ENCODE peak calls at places on chromosomes 3 and 15, in six cellular contexts. N, C, Q, R, E and I are unnamed samples.

GRCh38 chr3:25843332-25843731 is 53.4 kb downstream of the OXSM start:
- DNase-seq in N (no peak), C (no peak), Q (no peak), R (no peak), E (no peak), I (no peak)

GRCh38 chr3:120506828-120507774 is 56.3 kb upstream of the FSTL1 start:
- DNase-seq in N (no peak), C (no peak), Q (no peak), R (no peak), E (no peak), I (no peak)

GRCh38 chr15:93831641-93832040 is 399.7 kb upstream of the MCTP2 start:
- DNase-seq in N (no peak), C (no peak), Q (no peak), R (no peak), E (no peak), I (no peak)

GRCh38 chr15:99343836-99344551 is 92.7 kb downstream of the LRRC28 start:
- DNase-seq in N (peak; percentile 9), C (no peak), Q (peak; percentile 51), R (peak; percentile 21), E (no peak), I (peak; percentile 48)

GRCh38 chr3:171876651-171877272 is 33.6 kb downstream of the TMEM212 start:
- DNase-seq in N (no peak), C (no peak), Q (no peak), R (no peak), E (no peak), I (no peak)

GRCh38 chr15:78906310-78906608 is 33.6 kb downstream of the MORF4L1 start:
- DNase-seq in N (no peak), C (no peak), Q (no peak), R (no peak), E (peak; percentile 69), I (no peak)

GRCh38 chr15:77033417-77033728 is 37.5 kb downstream of the TSPAN3 start:
- DNase-seq in N (peak; percentile 3), C (no peak), Q (no peak), R (no peak), E (peak; percentile 23), I (peak; percentile 43)

GRCh38 chr15:99121207-99121606 is 16.3 kb downstream of the SYNM start:
- DNase-seq in N (no peak), C (no peak), Q (peak; percentile 44), R (no peak), E (no peak), I (peak; percentile 22)

GRCh38 chr15:31080618-31081017 is 20.9 kb downstream of the TRPM1 start:
- DNase-seq in N (no peak), C (no peak), Q (peak; percentile 76), R (peak; percentile 41), E (peak; percentile 81), I (peak; percentile 75)

GRCh38 chr15:40985541-40986330 is 32.5 kb downstream of the CHAC1 start:
- DNase-seq in N (no peak), C (no peak), Q (no peak), R (no peak), E (no peak), I (peak; percentile 78)

GRCh38 chr15:40982855-40983254 is 29.6 kb downstream of the CHAC1 start:
- DNase-seq in N (no peak), C (no peak), Q (no peak), R (no peak), E (no peak), I (peak; percentile 88)

GRCh38 chr15:40986820-40987219 is 33.5 kb downstream of the CHAC1 start:
- DNase-seq in N (no peak), C (no peak), Q (no peak), R (no peak), E (no peak), I (no peak)

GRCh38 chr15:40984963-40985362 is 31.7 kb downstream of the CHAC1 start:
- DNase-seq in N (no peak), C (no peak), Q (no peak), R (no peak), E (no peak), I (no peak)

DNA sequence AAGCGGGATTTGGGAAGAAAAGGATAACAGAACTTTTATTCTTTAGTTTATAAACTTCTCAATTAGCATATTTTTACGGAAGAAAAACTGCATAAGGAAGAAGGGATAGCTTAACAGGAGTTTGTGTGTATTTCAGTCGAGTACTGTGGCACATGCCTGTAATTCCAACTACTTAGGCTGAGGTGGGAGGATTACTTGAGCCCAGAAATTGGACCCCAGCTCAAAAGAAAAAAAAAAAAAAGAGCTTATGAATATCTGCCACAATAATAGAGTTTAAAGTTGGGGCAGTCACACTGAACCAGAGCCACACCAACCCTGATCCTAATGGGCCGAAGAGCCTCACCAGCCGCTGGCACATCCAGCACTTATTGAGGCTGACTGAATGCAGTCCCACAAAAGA is 31.1 kb downstream of the CHAC1 start:
- DNase-seq in N (no peak), C (no peak), Q (no peak), R (no peak), E (no peak), I (no peak)
- H3K36me3 ChIP-seq in N (peaks cover 85% of the 10 kb centered on the region), C (peaks cover 98% of the 10 kb centered on the region), Q (peaks cover 95% of the 10 kb centered on the region), R (peaks cover 62% of the 10 kb centered on the region), E (peaks cover 100% of the 10 kb centered on the region), I (peaks cover 10% of the 10 kb centered on the region)

GRCh38 chr3:157103280-157103679 is 56.7 kb downstream of the CCNL1 start:
- DNase-seq in N (no peak), C (no peak), Q (no peak), R (no peak), E (no peak), I (no peak)

GRCh38 chr3:157102098-157102497 is 57.8 kb downstream of the CCNL1 start:
- DNase-seq in N (no peak), C (no peak), Q (no peak), R (no peak), E (no peak), I (no peak)

GRCh38 chr3:157104928-157105652 is 54.9 kb downstream of the CCNL1 start:
- DNase-seq in N (no peak), C (no peak), Q (no peak), R (no peak), E (no peak), I (no peak)

GRCh38 chr3:157104521-157104920 is 55.4 kb downstream of the CCNL1 start:
- DNase-seq in N (no peak), C (no peak), Q (no peak), R (no peak), E (no peak), I (no peak)

GRCh38 chr3:157103860-157104259 is 56.1 kb downstream of the CCNL1 start:
- DNase-seq in N (no peak), C (no peak), Q (no peak), R (no peak), E (no peak), I (no peak)
- H3K4me1 ChIP-seq in N (peaks cover 11% of the 10 kb centered on the region), C (peaks cover 5% of the 10 kb centered on the region), Q (peaks cover 20% of the 10 kb centered on the region), R (peaks cover 4% of the 10 kb centered on the region), E (no peaks in the 10 kb centered on the region), I (no peaks in the 10 kb centered on the region)

GRCh38 chr3:27717200-27717852 is 4.8 kb downstream of the EOMES start:
- DNase-seq in N (no peak), C (no peak), Q (no peak), R (no peak), E (no peak), I (no peak)

GRCh38 chr3:27720029-27720518 is 2.0 kb downstream of the EOMES start:
- DNase-seq in N (no peak), C (no peak), Q (no peak), R (no peak), E (no peak), I (no peak)

GRCh38 chr3:27718459-27718858 is 3.7 kb downstream of the EOMES start:
- DNase-seq in N (no peak), C (no peak), Q (no peak), R (no peak), E (no peak), I (no peak)

GRCh38 chr3:27720899-27721716 is 1.0 kb downstream of the EOMES start:
- DNase-seq in N (no peak), C (no peak), Q (no peak), R (no peak), E (no peak), I (no peak)

GRCh38 chr3:27719306-27720003 is 2.7 kb downstream of the EOMES start:
- DNase-seq in N (no peak), C (no peak), Q (no peak), R (no peak), E (no peak), I (no peak)
- H3K9me3 ChIP-seq in N (no peaks in the 10 kb centered on the region), C (no peaks in the 10 kb centered on the region), Q (no peaks in the 10 kb centered on the region), R (no peaks in the 10 kb centered on the region), E (no peaks in the 10 kb centered on the region), I (no peaks in the 10 kb centered on the region)

DNA sequence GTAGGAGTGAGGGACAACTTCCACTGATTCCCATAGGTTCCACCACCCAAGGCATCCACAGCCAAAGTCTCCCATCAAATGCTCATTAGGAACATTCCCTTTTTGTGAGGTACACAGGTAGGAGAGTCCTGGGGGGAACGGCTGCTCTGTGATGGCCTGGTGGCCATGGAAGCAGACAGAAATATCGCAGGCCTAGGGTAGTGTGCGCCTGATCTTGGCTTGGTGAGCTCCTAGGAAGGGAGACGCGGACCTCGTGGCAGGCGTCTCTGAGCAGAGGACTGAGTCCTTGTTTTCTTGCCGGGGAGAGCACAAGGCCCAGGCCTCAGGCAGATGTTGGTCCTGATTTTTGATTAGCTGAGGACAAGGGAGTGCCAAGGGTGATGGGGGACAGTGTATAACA is 99.5 kb downstream of the SNRPN start:
- DNase-seq in N (no peak), C (no peak), Q (no peak), R (no peak), E (peak; percentile 19), I (peak; percentile 47)
- H3K36me3 ChIP-seq in N (peaks cover 100% of the 10 kb centered on the region), C (peaks cover 92% of the 10 kb centered on the region), Q (peaks cover 51% of the 10 kb centered on the region), R (peaks cover 88% of the 10 kb centered on the region), E (peaks cover 95% of the 10 kb centered on the region), I (peaks cover 44% of the 10 kb centered on the region)

DNA sequence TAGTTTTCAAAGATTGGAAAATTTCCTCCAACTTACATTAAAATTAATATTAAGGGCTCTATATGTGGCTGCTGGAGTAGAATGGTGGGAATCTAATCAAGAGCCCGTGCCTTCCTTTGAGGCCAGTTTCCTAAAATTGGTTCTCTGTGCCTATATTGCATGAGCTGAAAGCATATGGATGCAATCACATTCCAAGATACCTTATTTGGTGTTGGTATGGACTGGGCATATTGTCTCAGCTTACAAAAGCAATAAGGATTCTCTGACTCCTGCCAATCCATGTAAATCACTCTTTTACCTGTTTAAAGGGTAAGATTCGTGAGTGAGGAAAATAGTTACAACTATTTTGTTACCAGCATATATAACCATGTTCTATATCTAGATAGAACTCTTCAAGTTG is 111.6 kb downstream of the GREM1 start:
- DNase-seq in N (no peak), C (no peak), Q (no peak), R (no peak), E (no peak), I (no peak)
- H3K4me1 ChIP-seq in N (no peaks in the 10 kb centered on the region), C (no peaks in the 10 kb centered on the region), Q (no peaks in the 10 kb centered on the region), R (no peaks in the 10 kb centered on the region), E (no peaks in the 10 kb centered on the region), I (no peaks in the 10 kb centered on the region)

DNA sequence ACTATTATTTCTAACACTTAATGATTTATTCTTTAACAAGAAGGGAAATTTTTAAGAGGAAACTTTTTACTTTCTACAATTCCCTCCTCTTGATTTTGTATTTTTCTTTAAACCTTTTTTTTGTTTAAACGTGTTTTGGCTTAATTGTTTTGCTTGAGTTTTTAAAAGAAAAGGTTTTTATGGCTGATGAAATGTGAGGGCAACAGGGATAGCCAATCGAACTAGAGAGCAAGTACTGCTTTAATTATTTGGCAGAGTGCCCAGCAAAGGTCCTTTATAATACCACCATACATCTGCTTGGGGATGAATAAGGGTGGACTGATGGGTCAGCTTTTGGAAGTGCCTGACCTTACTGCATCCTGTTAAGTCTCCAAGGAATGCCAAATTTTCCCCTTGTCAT is 19.6 kb upstream of the MTHFS start:
- DNase-seq in N (no peak), C (no peak), Q (no peak), R (no peak), E (no peak), I (no peak)
- H3K9me3 ChIP-seq in N (peaks cover 8% of the 10 kb centered on the region), C (peaks cover 3% of the 10 kb centered on the region), Q (peaks cover 65% of the 10 kb centered on the region), R (no peaks in the 10 kb centered on the region), E (peaks cover 81% of the 10 kb centered on the region), I (peaks cover 16% of the 10 kb centered on the region)